ENCODE peak calls at places on chromosomes 12 and 14, in four cellular contexts. P, R, B and K are unnamed samples.

GRCh38 chr14:101495827-101496778 is 65.2 kb upstream of the DIO3 start:
- DNase-seq in R (no peak), B (no peak), P (no peak), K (no peak)

GRCh38 chr12:13154851-13155250 is 41.7 kb upstream of the EMP1 start:
- DNase-seq in R (no peak), B (no peak), P (no peak), K (no peak)

GRCh38 chr14:34770901-34771300 is 56.5 kb upstream of the CFL2 start:
- DNase-seq in R (no peak), P (no peak), B (no peak), K (no peak)

GRCh38 chr12:94254270-94254669 is 105.9 kb downstream of the PLXNC1 start:
- DNase-seq in R (no peak), P (no peak), B (no peak), K (no peak)

GRCh38 chr14:75418779-75419768 is 8.7 kb upstream of the JDP2 start:
- DNase-seq in P (peak), R (no peak), B (peak), K (no peak)

GRCh38 chr14:54251356-54251755 is 145.5 kb upstream of the CDKN3 start:
- DNase-seq in R (no peak), B (no peak), P (no peak), K (no peak)

GRCh38 chr12:128791395-128792322 is 32.1 kb downstream of the SLC15A4 start:
- DNase-seq in R (peak), B (no peak), P (no peak), K (no peak)

GRCh38 chr12:113056631-113057488 is at the start of gene DTX1:
- DNase-seq in P (no peak), B (no peak), R (no peak), K (no peak)

GRCh38 chr14:94574336-94574735 is 6.9 kb upstream of the SERPINA5 start:
- DNase-seq in R (no peak), P (no peak), B (no peak), K (no peak)

GRCh38 chr12:28938056-28938455 is 211.0 kb upstream of the FAR2 start:
- DNase-seq in B (no peak), P (no peak), R (no peak), K (no peak)

GRCh38 chr12:119398190-119398589 is 63.7 kb downstream of the CCDC60 start:
- DNase-seq in B (no peak), R (no peak), P (no peak), K (no peak)

GRCh38 chr12:112969547-112970306 is 8.6 kb upstream of the OAS2 start:
- DNase-seq in R (no peak), B (no peak), P (no peak), K (no peak)

GRCh38 chr12:21940972-21941521 is at the start of gene ABCC9:
- DNase-seq in P (peak), B (no peak), R (peak), K (no peak)

GRCh38 chr12:55739025-55739378 is 3.9 kb upstream of the GDF11 start:
- DNase-seq in R (no peak), P (no peak), B (no peak), K (no peak)

GRCh38 chr14:78902010-78902623 is 731.9 kb downstream of the NRXN3 start:
- DNase-seq in B (no peak), R (peak), P (no peak), K (peak)

GRCh38 chr12:68364893-68365725 is 32.9 kb upstream of the MDM1 start:
- DNase-seq in R (peak), P (peak), B (peak), K (peak)

GRCh38 chr12:1083888-1084262 is 92.9 kb downstream of the ERC1 start:
- DNase-seq in R (peak), P (no peak), B (no peak), K (peak)

GRCh38 chr12:62605972-62606371 is 139.3 kb downstream of the MON2 start:
- DNase-seq in B (no peak), P (no peak), R (no peak), K (no peak)

GRCh38 chr14:51095854-51096823 is 1.2 kb upstream of the TRIM9 start:
- DNase-seq in R (peak), P (no peak), B (no peak), K (peak)

GRCh38 chr12:107362960-107363359 is 269.6 kb upstream of the CRY1 start:
- DNase-seq in P (no peak), R (no peak), B (no peak), K (no peak)

GRCh38 chr12:49636979-49637378 is 13.6 kb downstream of the PRPF40B start:
- DNase-seq in R (peak), P (peak), B (no peak), K (peak)

GRCh38 chr14:93832076-93832475 is 43.8 kb upstream of the PRIMA1 start:
- DNase-seq in P (no peak), B (no peak), R (no peak), K (no peak)

GRCh38 chr14:68814376-68815287 is 21.8 kb upstream of the ZFP36L1 start:
- DNase-seq in B (peak), P (peak), R (peak), K (peak)

GRCh38 chr14:23895480-23895879 is 58.1 kb upstream of the DHRS4 start:
- DNase-seq in R (no peak), P (peak), B (no peak), K (no peak)

GRCh38 chr12:98453070-98453469 is 62.3 kb upstream of the TMPO start:
- DNase-seq in B (no peak), P (no peak), R (no peak), K (no peak)

GRCh38 chr12:39275846-39276245 is 167.1 kb downstream of the KIF21A start:
- DNase-seq in P (no peak), B (no peak), R (no peak), K (no peak)

GRCh38 chr12:89576572-89577220 is 50.8 kb upstream of the POC1B start:
- DNase-seq in B (no peak), P (no peak), R (no peak), K (no peak)

GRCh38 chr14:52913271-52913670 is 37.6 kb downstream of the FERMT2 start:
- DNase-seq in P (no peak), B (no peak), R (peak), K (no peak)
- TF ChIP-seq BHLHE40 in P (no peak), B (no peak), R (no peak), K (no peak)

DNA sequence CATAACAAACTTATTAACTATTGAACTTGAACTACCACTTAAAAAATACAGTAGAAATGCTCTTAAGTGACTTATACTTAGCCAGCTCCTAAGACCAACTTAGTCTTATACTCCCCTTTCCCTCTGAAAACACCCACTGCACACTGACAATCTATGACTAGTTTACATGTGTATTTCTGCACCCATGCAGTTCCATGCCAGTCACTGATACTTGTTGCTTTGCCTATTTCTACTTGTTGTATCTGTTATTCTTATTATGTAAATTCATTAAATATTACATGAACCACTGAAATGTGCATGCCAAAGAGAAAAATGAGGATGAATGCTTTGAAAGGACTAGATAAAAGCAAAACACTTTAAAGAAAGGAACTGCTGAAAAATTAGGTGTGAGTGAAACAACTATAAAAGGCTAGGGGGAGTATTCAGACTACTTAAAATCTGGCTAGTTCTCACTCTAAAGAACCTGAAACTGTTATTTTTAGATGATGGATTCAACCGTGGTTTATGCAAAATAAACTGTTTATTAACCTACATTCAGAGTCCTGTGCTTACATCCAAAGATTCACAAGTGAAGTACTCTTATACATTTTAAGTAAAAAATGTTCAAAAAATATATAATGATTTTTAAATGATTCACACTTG is 74.7 kb downstream of the RPS6KA5 start:
- DNase-seq in B (no peak), R (no peak), P (no peak), K (no peak)
- TF ChIP-seq ELK1 in B (no peak), R (no peak), P (no peak), K (no peak)

DNA sequence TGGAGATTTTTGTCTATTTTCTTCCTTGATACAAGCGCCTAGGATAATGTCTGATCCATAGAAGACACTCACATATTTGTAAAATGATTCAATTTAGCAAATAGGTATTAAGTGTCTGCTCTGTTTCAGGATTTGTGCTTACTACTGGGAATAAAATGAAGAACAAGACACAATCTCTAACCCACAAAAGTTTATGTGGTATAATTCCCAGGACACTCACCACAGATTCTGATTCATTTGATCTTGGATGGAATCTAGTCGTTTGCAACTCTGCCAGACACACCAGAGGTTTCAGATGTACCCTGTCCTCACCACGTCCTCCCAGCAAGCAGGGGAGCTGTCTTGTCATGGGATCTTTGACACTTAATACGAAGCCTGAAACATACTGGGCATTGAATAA is 208.3 kb downstream of the LRIG3 start:
- DNase-seq in P (no peak), R (peak), B (no peak), K (no peak)
- TF ChIP-seq BHLHE40 in P (no peak), R (no peak), B (no peak), K (no peak)

GRCh38 chr12:122454739-122455138 is 32.3 kb upstream of the CLIP1 start:
- DNase-seq in B (no peak), R (no peak), P (no peak), K (no peak)

GRCh38 chr12:122454250-122454721 is 31.8 kb upstream of the CLIP1 start:
- DNase-seq in R (no peak), P (no peak), B (no peak), K (no peak)

GRCh38 chr12:122452701-122453285 is 30.3 kb upstream of the CLIP1 start:
- DNase-seq in R (no peak), P (no peak), B (no peak), K (no peak)

GRCh38 chr12:122449317-122449716 is 26.8 kb upstream of the CLIP1 start:
- DNase-seq in R (peak), P (no peak), B (no peak), K (peak)
- TF ChIP-seq ELK1 in R (no peak), P (no peak), B (no peak), K (no peak)

GRCh38 chr14:67510121-67510520 is 21.6 kb upstream of the TMEM229B start:
- DNase-seq in R (peak), P (no peak), B (no peak), K (no peak)
- TF ChIP-seq BHLHE40 in R (no peak), P (no peak), B (no peak), K (no peak)

GRCh38 chr12:47735649-47736048 is 10.4 kb upstream of the ENDOU start:
- DNase-seq in R (no peak), P (no peak), B (no peak), K (no peak)
- TF ChIP-seq ELK1 in R (no peak), P (no peak), B (no peak), K (no peak)

DNA sequence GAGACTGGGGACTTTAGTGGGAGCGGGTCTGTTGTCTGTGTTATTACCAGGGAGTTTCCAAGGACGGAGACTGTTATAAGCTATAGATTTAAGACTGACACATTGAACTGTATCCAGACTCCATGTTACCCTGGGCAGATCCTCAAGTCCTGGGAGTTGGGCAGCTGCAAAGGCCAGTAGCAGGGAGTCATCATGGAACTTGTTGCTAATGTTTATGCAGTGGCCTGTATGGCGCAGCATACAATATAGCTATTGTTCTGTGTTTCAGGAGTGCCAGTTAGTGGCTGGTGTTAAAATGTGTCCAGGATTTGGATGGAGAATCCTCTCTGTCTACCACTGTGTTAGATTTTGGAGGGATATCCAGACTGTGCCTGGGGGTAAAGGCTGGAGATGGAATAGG is 31.7 kb downstream of the SMOC1 start:
- DNase-seq in R (no peak), P (no peak), B (no peak), K (no peak)
- TF ChIP-seq BHLHE40 in R (no peak), P (no peak), B (no peak), K (no peak)

GRCh38 chr12:32025906-32026305 is 66.7 kb downstream of the RESF1 start:
- DNase-seq in R (no peak), P (no peak), B (peak), K (no peak)

GRCh38 chr12:32030676-32031075 is 71.5 kb downstream of the RESF1 start:
- DNase-seq in P (no peak), R (no peak), B (no peak), K (no peak)

GRCh38 chr12:32030151-32030550 is 70.9 kb downstream of the RESF1 start:
- DNase-seq in B (no peak), P (no peak), R (no peak), K (no peak)

GRCh38 chr12:32024884-32025599 is 65.8 kb downstream of the RESF1 start:
- DNase-seq in P (peak), B (no peak), R (no peak), K (no peak)

DNA sequence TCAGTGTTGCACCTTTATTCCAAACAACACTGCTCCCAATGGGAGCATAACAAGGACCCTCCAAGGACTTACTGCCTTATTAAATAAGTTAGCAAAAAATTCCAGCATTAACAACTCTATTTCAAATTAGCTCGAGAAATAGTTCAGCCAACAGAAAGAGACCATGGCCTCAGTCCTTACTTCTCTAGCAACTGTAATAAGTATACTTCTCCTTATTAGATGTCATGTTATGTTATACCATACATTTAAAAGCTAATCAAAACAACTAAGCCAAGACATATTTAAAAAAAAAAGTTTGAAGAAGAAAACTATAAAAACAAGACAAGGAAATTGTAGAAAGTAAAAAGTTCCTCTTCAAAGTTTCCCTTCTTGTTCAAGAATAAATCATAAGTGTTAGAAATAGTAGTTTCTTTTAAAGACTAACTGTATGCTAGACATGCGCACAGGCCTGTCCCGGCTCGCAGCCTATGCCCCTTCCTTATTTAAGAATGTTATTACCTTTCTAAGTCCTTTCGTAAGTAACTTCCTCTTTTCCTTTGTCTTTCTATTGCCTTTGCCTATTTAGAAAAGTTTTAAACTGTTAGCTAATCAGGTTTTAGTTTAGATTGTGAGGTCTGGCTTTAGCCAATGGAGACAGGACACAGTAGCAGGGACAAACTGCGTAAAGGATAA is 68.6 kb downstream of the RESF1 start:
- DNase-seq in P (no peak), R (no peak), B (no peak), K (no peak)
- TF ChIP-seq ELK1 in P (no peak), R (no peak), B (no peak), K (no peak)

GRCh38 chr14:105490572-105491365 is at the start of gene TEDC1:
- DNase-seq in R (peak), P (peak), B (peak), K (peak)

GRCh38 chr14:105490318-105490571 is 801 bp upstream of the TEDC1 start:
- DNase-seq in B (no peak), R (no peak), P (no peak), K (no peak)

GRCh38 chr14:105487986-105488777 is 1.5 kb downstream of the CRIP1 start:
- DNase-seq in B (no peak), R (no peak), P (no peak), K (no peak)

GRCh38 chr14:105488781-105489606 is 2.1 kb upstream of the TEDC1 start:
- DNase-seq in R (no peak), P (no peak), B (no peak), K (peak)

GRCh38 chr14:105489607-105490317 is 1.3 kb upstream of the TEDC1 start:
- DNase-seq in B (peak), P (peak), R (peak), K (peak)
- TF ChIP-seq BHLHE40 in B (peak), P (no peak), R (no peak), K (no peak)

DNA sequence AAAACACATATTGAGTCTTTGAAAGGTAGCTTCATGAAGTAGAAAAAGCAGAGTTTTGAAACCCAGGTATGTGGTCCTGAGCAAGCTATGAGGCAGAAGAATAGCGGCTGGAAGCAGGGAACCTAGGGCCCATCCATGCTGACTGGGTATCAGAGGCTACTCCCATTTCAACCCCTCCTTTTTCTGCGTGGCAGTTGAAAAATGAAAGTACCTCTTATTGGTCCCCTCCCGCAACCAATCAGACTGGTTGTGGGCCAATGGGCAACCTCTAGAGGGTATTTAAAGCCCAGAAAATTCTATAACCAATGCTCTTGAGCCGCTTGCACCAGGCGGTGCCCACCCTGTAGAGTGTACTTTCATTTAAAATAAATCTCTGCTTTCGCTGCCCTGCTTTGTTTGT is 1.6 kb upstream of the SNRPF start:
- DNase-seq in B (no peak), P (no peak), R (no peak), K (peak)
- TF ChIP-seq ELK1 in B (no peak), P (no peak), R (no peak), K (no peak)